ENCODE peak calls at places on chromosome 16, in nine cellular contexts. One of them, this sample, is unnamed. For H3K9me2, the result is how much of the 10 kb centered on the place peaks cover.

GRCh38 chr16:79723583-79724168 is 123.1 kb upstream of the MAF start:
- DNase-seq in GM23248: no peak
- DNase-seq in HCT116: no peak
- DNase-seq in SK-N-SH: no peak
- DNase-seq in PC-9: no peak
- DNase-seq in Karpas-422: no peak
- DNase-seq in GM23338: peak
- DNase-seq in PC-3: no peak
- DNase-seq in hepatocyte: peak
- DNase-seq in this sample: no peak

GRCh38 chr16:78535098-78535497 is 435.6 kb downstream of the WWOX start:
- DNase-seq in GM23338: no peak
- DNase-seq in GM23248: no peak
- DNase-seq in hepatocyte: no peak
- DNase-seq in PC-9: no peak
- DNase-seq in HCT116: no peak
- DNase-seq in PC-3: no peak
- DNase-seq in Karpas-422: no peak
- DNase-seq in SK-N-SH: peak
- DNase-seq in this sample: no peak

GRCh38 chr16:30659507-30660423 is 1.5 kb downstream of the FBRS start:
- DNase-seq in HCT116: no peak
- DNase-seq in SK-N-SH: peak
- DNase-seq in hepatocyte: no peak
- DNase-seq in Karpas-422: peak
- DNase-seq in PC-9: peak
- DNase-seq in GM23248: peak
- DNase-seq in PC-3: no peak
- DNase-seq in GM23338: peak
- DNase-seq in this sample: peak

GRCh38 chr16:49876716-49877129 is 20.8 kb upstream of the ZNF423 start:
- DNase-seq in GM23248: peak
- DNase-seq in HCT116: no peak
- DNase-seq in GM23338: peak
- DNase-seq in hepatocyte: peak
- DNase-seq in SK-N-SH: peak
- DNase-seq in PC-9: no peak
- DNase-seq in Karpas-422: peak
- DNase-seq in PC-3: peak
- DNase-seq in this sample: peak

GRCh38 chr16:1492082-1492922 is 858 bp upstream of the TELO2 start:
- DNase-seq in PC-3: no peak
- DNase-seq in GM23338: no peak
- DNase-seq in hepatocyte: no peak
- DNase-seq in SK-N-SH: no peak
- DNase-seq in PC-9: no peak
- DNase-seq in GM23248: no peak
- DNase-seq in Karpas-422: no peak
- DNase-seq in HCT116: no peak
- DNase-seq in this sample: no peak

GRCh38 chr16:19883296-19883951 is 1.2 kb downstream of the GPRC5B start:
- DNase-seq in PC-9: no peak
- DNase-seq in PC-3: no peak
- DNase-seq in Karpas-422: no peak
- DNase-seq in GM23338: peak
- DNase-seq in HCT116: no peak
- DNase-seq in hepatocyte: peak
- DNase-seq in GM23248: peak
- DNase-seq in SK-N-SH: peak
- DNase-seq in this sample: no peak

GRCh38 chr16:85395913-85396878 is 216.9 kb upstream of the GSE1 start:
- DNase-seq in Karpas-422: no peak
- DNase-seq in PC-3: no peak
- DNase-seq in SK-N-SH: peak
- DNase-seq in PC-9: no peak
- DNase-seq in GM23338: no peak
- DNase-seq in GM23248: peak
- DNase-seq in hepatocyte: no peak
- DNase-seq in HCT116: no peak
- DNase-seq in this sample: no peak

GRCh38 chr16:3023415-3023668 is 400 bp downstream of the HCFC1R1 start:
- DNase-seq in Karpas-422: no peak
- DNase-seq in SK-N-SH: no peak
- DNase-seq in HCT116: peak
- DNase-seq in PC-9: peak
- DNase-seq in PC-3: peak
- DNase-seq in hepatocyte: peak
- DNase-seq in GM23248: peak
- DNase-seq in GM23338: peak
- DNase-seq in this sample: peak

GRCh38 chr16:63363738-63364137 is 1327.5 kb upstream of the CDH8 start:
- DNase-seq in hepatocyte: no peak
- DNase-seq in SK-N-SH: no peak
- DNase-seq in Karpas-422: no peak
- DNase-seq in GM23338: no peak
- DNase-seq in PC-3: no peak
- DNase-seq in GM23248: no peak
- DNase-seq in PC-9: no peak
- DNase-seq in HCT116: no peak
- DNase-seq in this sample: no peak

GRCh38 chr16:85420501-85421337 is 192.4 kb upstream of the GSE1 start:
- DNase-seq in HCT116: peak
- DNase-seq in SK-N-SH: peak
- DNase-seq in GM23248: peak
- DNase-seq in PC-9: peak
- DNase-seq in GM23338: peak
- DNase-seq in hepatocyte: peak
- DNase-seq in PC-3: peak
- DNase-seq in Karpas-422: peak
- DNase-seq in this sample: peak

GRCh38 chr16:66856184-66856730 is 12.0 kb downstream of the CA7 start:
- DNase-seq in PC-3: no peak
- DNase-seq in hepatocyte: no peak
- DNase-seq in GM23248: no peak
- DNase-seq in GM23338: no peak
- DNase-seq in SK-N-SH: no peak
- DNase-seq in PC-9: no peak
- DNase-seq in HCT116: no peak
- DNase-seq in Karpas-422: no peak
- DNase-seq in this sample: no peak

GRCh38 chr16:50887500-50887899 is 145.6 kb downstream of the CYLD start:
- DNase-seq in hepatocyte: no peak
- DNase-seq in GM23338: no peak
- DNase-seq in Karpas-422: no peak
- DNase-seq in PC-9: no peak
- DNase-seq in GM23248: no peak
- DNase-seq in HCT116: no peak
- DNase-seq in SK-N-SH: no peak
- DNase-seq in PC-3: no peak
- DNase-seq in this sample: no peak

GRCh38 chr16:50889276-50889675 is 147.4 kb downstream of the CYLD start:
- DNase-seq in Karpas-422: no peak
- DNase-seq in GM23248: no peak
- DNase-seq in hepatocyte: no peak
- DNase-seq in HCT116: no peak
- DNase-seq in SK-N-SH: no peak
- DNase-seq in PC-9: no peak
- DNase-seq in GM23338: no peak
- DNase-seq in PC-3: no peak
- DNase-seq in this sample: no peak

GRCh38 chr16:50884066-50884860 is 142.4 kb downstream of the CYLD start:
- DNase-seq in HCT116: no peak
- DNase-seq in GM23248: no peak
- DNase-seq in Karpas-422: peak
- DNase-seq in hepatocyte: no peak
- DNase-seq in PC-9: peak
- DNase-seq in GM23338: peak
- DNase-seq in PC-3: peak
- DNase-seq in SK-N-SH: peak
- DNase-seq in this sample: no peak

GRCh38 chr16:50888486-50889261 is 146.8 kb downstream of the CYLD start:
- DNase-seq in SK-N-SH: no peak
- DNase-seq in GM23248: no peak
- DNase-seq in HCT116: no peak
- DNase-seq in GM23338: no peak
- DNase-seq in PC-9: no peak
- DNase-seq in Karpas-422: no peak
- DNase-seq in PC-3: no peak
- DNase-seq in hepatocyte: no peak
- DNase-seq in this sample: no peak

DNA sequence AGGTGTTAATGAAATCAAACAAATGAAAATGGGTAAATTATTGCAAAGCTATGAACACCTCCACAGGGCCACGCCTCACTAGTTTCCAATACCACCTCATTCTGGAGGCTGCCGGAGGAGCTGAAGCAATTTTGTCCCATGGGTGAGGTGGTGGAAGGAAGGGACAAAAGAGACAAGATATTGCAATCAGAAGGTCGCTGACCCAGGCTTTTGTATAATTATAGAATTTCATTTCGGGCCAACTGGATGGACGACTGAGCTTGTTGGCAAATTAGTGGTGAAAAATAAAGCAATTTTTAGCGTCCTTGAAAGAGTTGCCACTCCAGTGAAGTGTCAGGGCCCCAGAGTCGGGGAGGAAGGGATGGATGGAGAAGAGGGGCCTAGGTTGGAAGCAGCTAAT is 147.9 kb downstream of the CYLD start:
- DNase-seq in GM23338: no peak
- DNase-seq in PC-9: no peak
- DNase-seq in HCT116: no peak
- DNase-seq in hepatocyte: no peak
- DNase-seq in SK-N-SH: no peak
- DNase-seq in GM23248: no peak
- DNase-seq in Karpas-422: no peak
- DNase-seq in PC-3: no peak
- DNase-seq in this sample: no peak
- H3K4me3 ChIP-seq in GM23338: no peak
- H3K4me3 ChIP-seq in PC-9: no peak
- H3K4me3 ChIP-seq in HCT116: no peak
- H3K4me3 ChIP-seq in hepatocyte: no peak
- H3K4me3 ChIP-seq in SK-N-SH: no peak
- H3K4me3 ChIP-seq in GM23248: no peak
- H3K4me3 ChIP-seq in Karpas-422: no peak
- H3K4me3 ChIP-seq in PC-3: no peak
- H3K4me3 ChIP-seq in this sample: no peak

GRCh38 chr16:77376358-77376757 is 58.5 kb downstream of the ADAMTS18 start:
- DNase-seq in PC-3: no peak
- DNase-seq in Karpas-422: peak
- DNase-seq in GM23248: peak
- DNase-seq in PC-9: no peak
- DNase-seq in GM23338: peak
- DNase-seq in SK-N-SH: no peak
- DNase-seq in HCT116: no peak
- DNase-seq in hepatocyte: no peak
- DNase-seq in this sample: no peak

GRCh38 chr16:77375396-77375795 is 59.4 kb downstream of the ADAMTS18 start:
- DNase-seq in PC-3: no peak
- DNase-seq in GM23338: no peak
- DNase-seq in GM23248: no peak
- DNase-seq in PC-9: no peak
- DNase-seq in SK-N-SH: no peak
- DNase-seq in Karpas-422: no peak
- DNase-seq in HCT116: no peak
- DNase-seq in hepatocyte: no peak
- DNase-seq in this sample: no peak

GRCh38 chr16:77374384-77374783 is 60.5 kb downstream of the ADAMTS18 start:
- DNase-seq in HCT116: no peak
- DNase-seq in PC-9: no peak
- DNase-seq in GM23248: no peak
- DNase-seq in hepatocyte: peak
- DNase-seq in GM23338: peak
- DNase-seq in Karpas-422: no peak
- DNase-seq in SK-N-SH: no peak
- DNase-seq in PC-3: peak
- DNase-seq in this sample: no peak

GRCh38 chr16:77373726-77374125 is 61.1 kb downstream of the ADAMTS18 start:
- DNase-seq in GM23248: no peak
- DNase-seq in PC-9: no peak
- DNase-seq in Karpas-422: no peak
- DNase-seq in HCT116: no peak
- DNase-seq in hepatocyte: peak
- DNase-seq in SK-N-SH: no peak
- DNase-seq in GM23338: no peak
- DNase-seq in PC-3: no peak
- DNase-seq in this sample: no peak
- H3K9me2 ChIP-seq in GM23248: under half
- H3K9me2 ChIP-seq in PC-9: under half
- H3K9me2 ChIP-seq in Karpas-422: under half
- H3K9me2 ChIP-seq in HCT116: under half
- H3K9me2 ChIP-seq in hepatocyte: under half
- H3K9me2 ChIP-seq in SK-N-SH: under half
- H3K9me2 ChIP-seq in GM23338: under half
- H3K9me2 ChIP-seq in PC-3: under half
- H3K9me2 ChIP-seq in this sample: under half

DNA sequence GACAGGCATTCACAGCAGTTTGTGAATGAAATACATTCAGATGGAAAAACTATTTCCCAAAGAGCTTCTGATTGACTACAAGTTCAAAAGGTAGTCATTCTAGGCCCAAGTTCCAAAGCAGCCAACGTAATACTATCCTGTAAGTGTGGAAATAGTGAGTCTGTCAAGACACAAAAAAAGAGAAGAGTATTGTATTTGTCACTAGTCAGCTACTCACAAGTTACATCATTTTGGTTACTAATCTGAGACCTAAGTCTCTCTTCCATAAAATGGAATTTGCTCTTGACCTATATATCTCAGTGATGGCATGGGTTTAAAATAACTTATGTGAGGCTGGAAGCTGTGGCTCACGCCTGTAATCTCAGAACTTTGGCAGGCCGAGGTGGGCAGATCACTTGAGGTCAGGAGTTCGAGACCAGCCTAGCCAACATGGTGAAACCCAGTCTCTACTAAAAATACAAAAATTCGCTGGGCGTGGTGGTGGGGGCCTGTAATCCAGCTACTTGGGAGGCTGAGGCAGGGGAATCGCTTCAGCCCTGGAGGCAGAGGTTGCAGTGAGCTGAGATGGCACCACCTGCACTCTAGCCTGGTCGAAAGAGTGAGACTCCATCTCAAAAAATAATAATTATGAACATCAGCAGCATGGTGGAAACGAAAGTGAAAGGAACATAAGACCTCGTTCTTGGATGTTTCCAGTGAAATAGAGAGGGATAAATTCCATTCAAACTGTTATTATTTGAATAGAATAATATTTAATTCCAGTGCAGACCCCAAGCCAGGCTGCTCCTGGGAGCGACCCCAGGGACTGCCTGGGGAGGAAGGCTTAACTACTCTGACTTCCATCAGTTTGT is 2.9 kb downstream of the CMC2 start:
- DNase-seq in SK-N-SH: no peak
- DNase-seq in PC-9: no peak
- DNase-seq in GM23338: no peak
- DNase-seq in GM23248: peak
- DNase-seq in Karpas-422: no peak
- DNase-seq in hepatocyte: no peak
- DNase-seq in PC-3: no peak
- DNase-seq in HCT116: no peak
- DNase-seq in this sample: peak
- H3K4me3 ChIP-seq in SK-N-SH: no peak
- H3K4me3 ChIP-seq in PC-9: no peak
- H3K4me3 ChIP-seq in GM23338: no peak
- H3K4me3 ChIP-seq in GM23248: peak
- H3K4me3 ChIP-seq in Karpas-422: peak
- H3K4me3 ChIP-seq in hepatocyte: no peak
- H3K4me3 ChIP-seq in PC-3: peak
- H3K4me3 ChIP-seq in HCT116: no peak
- H3K4me3 ChIP-seq in this sample: peak

GRCh38 chr16:11097782-11098167 is 153.4 kb downstream of the CLEC16A start:
- DNase-seq in SK-N-SH: no peak
- DNase-seq in GM23248: no peak
- DNase-seq in GM23338: no peak
- DNase-seq in hepatocyte: no peak
- DNase-seq in PC-9: no peak
- DNase-seq in Karpas-422: no peak
- DNase-seq in HCT116: no peak
- DNase-seq in PC-3: no peak
- DNase-seq in this sample: no peak
- H3K9me2 ChIP-seq in SK-N-SH: under half
- H3K9me2 ChIP-seq in GM23248: under half
- H3K9me2 ChIP-seq in GM23338: under half
- H3K9me2 ChIP-seq in hepatocyte: under half
- H3K9me2 ChIP-seq in PC-9: under half
- H3K9me2 ChIP-seq in Karpas-422: under half
- H3K9me2 ChIP-seq in HCT116: under half
- H3K9me2 ChIP-seq in PC-3: under half
- H3K9me2 ChIP-seq in this sample: under half